ENCODE peak calls at places on chromosomes 12 and 14, in nine cellular contexts. E is PC-3; P is NCI-H345; C is kidney; O is stimulated activated CD4-positive, alpha-beta T cell treated with anti-CD3 and anti-CD28 coated beads, Interleukin-2, amount 100 ng/mL, for 48 hours; F is activated CD8-positive, alpha-beta T cell treated with anti-CD3 and anti-CD28 coated beads, Interleukin-2, amount 10 ng/mL, durations not matched to agents 7 days and 5 days; N is central memory CD4-positive, alpha-beta T cell; R is GM13976; X is GF-D8. U is an unnamed sample.

GRCh38 chr12:26369588-26369987 is 174.2 kb downstream of the SSPN start:
- DNase-seq in E (peak), P (no peak), C (no peak), O (no peak), F (no peak), N (no peak), R (no peak), X (no peak), U (peak)

GRCh38 chr14:32450919-32451675 is 122.0 kb downstream of the AKAP6 start:
- DNase-seq in E (no peak), P (no peak), C (no peak), O (no peak), F (no peak), N (no peak), R (no peak), X (no peak), U (no peak)

GRCh38 chr12:58139894-58140293 is 198.5 kb downstream of the ATP23 start:
- DNase-seq in E (no peak), P (peak), C (no peak), O (no peak), F (no peak), N (no peak), R (no peak), X (no peak), U (no peak)

GRCh38 chr14:88326352-88327103 is 3.5 kb upstream of the KCNK10 start:
- DNase-seq in E (no peak), P (peak), C (no peak), O (no peak), F (no peak), N (no peak), R (no peak), X (no peak), U (no peak)

GRCh38 chr14:76874734-76875133 is 48.5 kb downstream of the LRRC74A start:
- DNase-seq in E (no peak), P (no peak), C (no peak), O (no peak), F (no peak), N (no peak), R (no peak), X (no peak), U (no peak)

GRCh38 chr14:104137297-104138097 is 890 bp upstream of the KIF26A start:
- DNase-seq in E (peak), P (peak), C (peak), O (peak), F (peak), N (peak), R (peak), X (no peak), U (peak)

GRCh38 chr14:84042992-84043391 is 1487.0 kb upstream of the FLRT2 start:
- DNase-seq in E (no peak), P (no peak), C (no peak), O (no peak), F (no peak), N (no peak), R (no peak), X (no peak), U (no peak)

GRCh38 chr14:68479247-68479646 is 313.6 kb downstream of the ZFP36L1 start:
- DNase-seq in E (peak), P (no peak), C (no peak), O (no peak), F (no peak), N (no peak), R (no peak), X (no peak), U (peak)

GRCh38 chr12:4572670-4573069 is 10.7 kb downstream of the DYRK4 start:
- DNase-seq in E (no peak), P (no peak), C (no peak), O (no peak), F (no peak), N (no peak), R (no peak), X (no peak), U (no peak)

GRCh38 chr12:64610660-64611429 is 550 bp downstream of the RASSF3 start:
- DNase-seq in E (peak), P (peak), C (peak), O (peak), F (peak), N (peak), R (peak), X (peak), U (peak)

GRCh38 chr14:104108570-104109060 is 23.1 kb downstream of the ASPG start:
- DNase-seq in E (no peak), P (no peak), C (peak), O (no peak), F (no peak), N (no peak), R (no peak), X (no peak), U (no peak)

GRCh38 chr14:74257078-74257987 is 18.1 kb downstream of the VSX2 start:
- DNase-seq in E (peak), P (peak), C (no peak), O (peak), F (peak), N (peak), R (peak), X (no peak), U (peak)

GRCh38 chr12:112517730-112518129 is 99.0 kb downstream of the PTPN11 start:
- DNase-seq in E (no peak), P (no peak), C (no peak), O (no peak), F (no peak), N (no peak), R (no peak), X (no peak), U (no peak)

GRCh38 chr12:27177716-27178115 is 66.4 kb upstream of the STK38L start:
- DNase-seq in E (peak), P (no peak), C (no peak), O (no peak), F (no peak), N (no peak), R (no peak), X (no peak), U (no peak)

GRCh38 chr14:74583689-74584434 is 28.2 kb downstream of the LTBP2 start:
- DNase-seq in E (peak), P (no peak), C (no peak), O (peak), F (no peak), N (no peak), R (no peak), X (no peak), U (peak)

GRCh38 chr12:46364777-46365580 is 7.6 kb downstream of the SLC38A2 start:
- DNase-seq in E (peak), P (no peak), C (no peak), O (no peak), F (no peak), N (no peak), R (no peak), X (no peak), U (peak)

U was measured in hepatocyte.